ENCODE peak calls at places on chromosomes 13 and 19, in six cellular contexts. One of them, this sample, is unnamed.

GRCh38 chr13:44160549-44161278 is 212.9 kb upstream of the SERP2 start:
- DNase-seq in left ventricle myocardium inferior: no peak
- DNase-seq in AG09319: no peak
- DNase-seq in fibroblast of lung: peak
- DNase-seq in WTC11: no peak
- DNase-seq in tibial nerve: no peak
- DNase-seq in this sample: no peak

GRCh38 chr19:43507880-43508279 is 3.3 kb upstream of the PHLDB3 start:
- DNase-seq in left ventricle myocardium inferior: no peak
- DNase-seq in AG09319: no peak
- DNase-seq in fibroblast of lung: no peak
- DNase-seq in WTC11: no peak
- DNase-seq in tibial nerve: no peak
- DNase-seq in this sample: no peak

GRCh38 chr13:40129467-40129866 is 474.0 kb downstream of the COG6 start:
- DNase-seq in left ventricle myocardium inferior: no peak
- DNase-seq in AG09319: no peak
- DNase-seq in fibroblast of lung: no peak
- DNase-seq in WTC11: no peak
- DNase-seq in tibial nerve: no peak
- DNase-seq in this sample: no peak

GRCh38 chr13:113949546-113949945 is 24.3 kb downstream of the C13orf46 start:
- DNase-seq in left ventricle myocardium inferior: peak
- DNase-seq in AG09319: no peak
- DNase-seq in fibroblast of lung: no peak
- DNase-seq in WTC11: no peak
- DNase-seq in tibial nerve: no peak
- DNase-seq in this sample: no peak

GRCh38 chr13:105445793-105446192 is 1089.7 kb downstream of the EFNB2 start:
- DNase-seq in left ventricle myocardium inferior: no peak
- DNase-seq in AG09319: no peak
- DNase-seq in fibroblast of lung: peak
- DNase-seq in WTC11: no peak
- DNase-seq in tibial nerve: no peak
- DNase-seq in this sample: no peak

GRCh38 chr19:3479177-3479818 is 1.0 kb downstream of the SMIM24 start:
- DNase-seq in left ventricle myocardium inferior: no peak
- DNase-seq in AG09319: no peak
- DNase-seq in fibroblast of lung: no peak
- DNase-seq in WTC11: peak
- DNase-seq in tibial nerve: no peak
- DNase-seq in this sample: peak

GRCh38 chr13:23081901-23082300 is 98.9 kb upstream of the SGCG start:
- DNase-seq in left ventricle myocardium inferior: no peak
- DNase-seq in AG09319: no peak
- DNase-seq in fibroblast of lung: no peak
- DNase-seq in WTC11: no peak
- DNase-seq in tibial nerve: no peak
- DNase-seq in this sample: no peak

GRCh38 chr19:1901940-1902404 is 3.2 kb upstream of the ADAT3 start:
- DNase-seq in left ventricle myocardium inferior: peak
- DNase-seq in AG09319: no peak
- DNase-seq in fibroblast of lung: peak
- DNase-seq in WTC11: no peak
- DNase-seq in tibial nerve: peak
- DNase-seq in this sample: no peak

GRCh38 chr13:42061943-42062342 is 13.5 kb downstream of the DGKH start:
- DNase-seq in left ventricle myocardium inferior: no peak
- DNase-seq in AG09319: no peak
- DNase-seq in fibroblast of lung: no peak
- DNase-seq in WTC11: no peak
- DNase-seq in tibial nerve: no peak
- DNase-seq in this sample: no peak

GRCh38 chr13:34425307-34425949 is 516.6 kb upstream of the NBEA start:
- DNase-seq in left ventricle myocardium inferior: no peak
- DNase-seq in AG09319: no peak
- DNase-seq in fibroblast of lung: no peak
- DNase-seq in WTC11: no peak
- DNase-seq in tibial nerve: no peak
- DNase-seq in this sample: no peak

GRCh38 chr19:45615795-45616708 is 14.0 kb upstream of the GPR4 start:
- DNase-seq in left ventricle myocardium inferior: peak
- DNase-seq in AG09319: no peak
- DNase-seq in fibroblast of lung: peak
- DNase-seq in WTC11: peak
- DNase-seq in tibial nerve: peak
- DNase-seq in this sample: peak

GRCh38 chr19:55642153-55643002 is 1.1 kb upstream of the ZNF581 start:
- DNase-seq in left ventricle myocardium inferior: no peak
- DNase-seq in AG09319: no peak
- DNase-seq in fibroblast of lung: peak
- DNase-seq in WTC11: peak
- DNase-seq in tibial nerve: no peak
- DNase-seq in this sample: peak

GRCh38 chr19:47210689-47211316 is 20.2 kb downstream of the BBC3 start:
- DNase-seq in left ventricle myocardium inferior: peak
- DNase-seq in AG09319: peak
- DNase-seq in fibroblast of lung: peak
- DNase-seq in WTC11: peak
- DNase-seq in tibial nerve: peak
- DNase-seq in this sample: peak

GRCh38 chr19:43636121-43636683 is 3.4 kb downstream of the CADM4 start:
- DNase-seq in left ventricle myocardium inferior: no peak
- DNase-seq in AG09319: no peak
- DNase-seq in fibroblast of lung: no peak
- DNase-seq in WTC11: peak
- DNase-seq in tibial nerve: no peak
- DNase-seq in this sample: no peak

GRCh38 chr13:105874808-105875207 is 660.7 kb downstream of the EFNB2 start:
- DNase-seq in left ventricle myocardium inferior: no peak
- DNase-seq in AG09319: no peak
- DNase-seq in fibroblast of lung: no peak
- DNase-seq in WTC11: no peak
- DNase-seq in tibial nerve: no peak
- DNase-seq in this sample: no peak

GRCh38 chr13:24212674-24213073 is 52.2 kb downstream of the SPATA13 start:
- DNase-seq in left ventricle myocardium inferior: no peak
- DNase-seq in AG09319: no peak
- DNase-seq in fibroblast of lung: no peak
- DNase-seq in WTC11: no peak
- DNase-seq in tibial nerve: no peak
- DNase-seq in this sample: no peak

GRCh38 chr13:30129411-30129810 is 177.9 kb downstream of the KATNAL1 start:
- DNase-seq in left ventricle myocardium inferior: no peak
- DNase-seq in AG09319: no peak
- DNase-seq in fibroblast of lung: no peak
- DNase-seq in WTC11: no peak
- DNase-seq in tibial nerve: no peak
- DNase-seq in this sample: no peak

GRCh38 chr13:112103260-112103843 is 36.4 kb downstream of the SOX1 start:
- DNase-seq in left ventricle myocardium inferior: no peak
- DNase-seq in AG09319: no peak
- DNase-seq in fibroblast of lung: no peak
- DNase-seq in WTC11: no peak
- DNase-seq in tibial nerve: no peak
- DNase-seq in this sample: no peak

GRCh38 chr13:49219647-49220034 is 497 bp upstream of the MLNR start:
- DNase-seq in left ventricle myocardium inferior: no peak
- DNase-seq in AG09319: no peak
- DNase-seq in fibroblast of lung: no peak
- DNase-seq in WTC11: no peak
- DNase-seq in tibial nerve: no peak
- DNase-seq in this sample: no peak

GRCh38 chr13:24052547-24052981 is 108.0 kb upstream of the SPATA13 start:
- DNase-seq in left ventricle myocardium inferior: no peak
- DNase-seq in AG09319: no peak
- DNase-seq in fibroblast of lung: peak
- DNase-seq in WTC11: no peak
- DNase-seq in tibial nerve: no peak
- DNase-seq in this sample: no peak

GRCh38 chr19:10122066-10122465 is 2.4 kb upstream of the EIF3G start:
- DNase-seq in left ventricle myocardium inferior: no peak
- DNase-seq in AG09319: peak
- DNase-seq in fibroblast of lung: peak
- DNase-seq in WTC11: no peak
- DNase-seq in tibial nerve: no peak
- DNase-seq in this sample: no peak

GRCh38 chr13:56864451-56864850 is 276.3 kb upstream of the PRR20A start:
- DNase-seq in left ventricle myocardium inferior: no peak
- DNase-seq in AG09319: no peak
- DNase-seq in fibroblast of lung: no peak
- DNase-seq in WTC11: no peak
- DNase-seq in tibial nerve: no peak
- DNase-seq in this sample: no peak

GRCh38 chr19:2012941-2013682 is 2.4 kb downstream of the BTBD2 start:
- DNase-seq in left ventricle myocardium inferior: no peak
- DNase-seq in AG09319: no peak
- DNase-seq in fibroblast of lung: no peak
- DNase-seq in WTC11: no peak
- DNase-seq in tibial nerve: no peak
- DNase-seq in this sample: no peak

GRCh38 chr19:46351241-46352041 is 4.6 kb downstream of the PPP5C start:
- DNase-seq in left ventricle myocardium inferior: no peak
- DNase-seq in AG09319: no peak
- DNase-seq in fibroblast of lung: peak
- DNase-seq in WTC11: no peak
- DNase-seq in tibial nerve: no peak
- DNase-seq in this sample: peak

GRCh38 chr13:67052550-67053237 is 177.4 kb downstream of the PCDH9 start:
- DNase-seq in left ventricle myocardium inferior: no peak
- DNase-seq in AG09319: no peak
- DNase-seq in fibroblast of lung: no peak
- DNase-seq in WTC11: no peak
- DNase-seq in tibial nerve: no peak
- DNase-seq in this sample: no peak
- TF ChIP-seq CTCF in left ventricle myocardium inferior: no peak
- TF ChIP-seq CTCF in AG09319: no peak
- TF ChIP-seq CTCF in fibroblast of lung: no peak
- TF ChIP-seq CTCF in WTC11: no peak
- TF ChIP-seq CTCF in tibial nerve: no peak
- TF ChIP-seq CTCF in this sample: no peak

GRCh38 chr19:5047251-5047935 is 78.5 kb downstream of the KDM4B start:
- DNase-seq in left ventricle myocardium inferior: no peak
- DNase-seq in AG09319: no peak
- DNase-seq in fibroblast of lung: no peak
- DNase-seq in WTC11: no peak
- DNase-seq in tibial nerve: no peak
- DNase-seq in this sample: no peak

GRCh38 chr19:5048727-5049553 is 80.0 kb downstream of the KDM4B start:
- DNase-seq in left ventricle myocardium inferior: no peak
- DNase-seq in AG09319: no peak
- DNase-seq in fibroblast of lung: peak
- DNase-seq in WTC11: no peak
- DNase-seq in tibial nerve: no peak
- DNase-seq in this sample: no peak

GRCh38 chr19:5046339-5047039 is 77.6 kb downstream of the KDM4B start:
- DNase-seq in left ventricle myocardium inferior: no peak
- DNase-seq in AG09319: no peak
- DNase-seq in fibroblast of lung: no peak
- DNase-seq in WTC11: no peak
- DNase-seq in tibial nerve: no peak
- DNase-seq in this sample: peak

GRCh38 chr19:5049561-5049960 is 80.6 kb downstream of the KDM4B start:
- DNase-seq in left ventricle myocardium inferior: no peak
- DNase-seq in AG09319: no peak
- DNase-seq in fibroblast of lung: no peak
- DNase-seq in WTC11: no peak
- DNase-seq in tibial nerve: no peak
- DNase-seq in this sample: no peak

GRCh38 chr19:5048091-5048726 is 79.3 kb downstream of the KDM4B start:
- DNase-seq in left ventricle myocardium inferior: peak
- DNase-seq in AG09319: peak
- DNase-seq in fibroblast of lung: peak
- DNase-seq in WTC11: peak
- DNase-seq in tibial nerve: peak
- DNase-seq in this sample: peak
- TF ChIP-seq CTCF in left ventricle myocardium inferior: peak
- TF ChIP-seq CTCF in AG09319: peak
- TF ChIP-seq CTCF in fibroblast of lung: peak
- TF ChIP-seq CTCF in WTC11: peak
- TF ChIP-seq CTCF in tibial nerve: peak
- TF ChIP-seq CTCF in this sample: peak

GRCh38 chr19:14407889-14408640 is 11.1 kb downstream of the DDX39A start:
- DNase-seq in left ventricle myocardium inferior: no peak
- DNase-seq in AG09319: no peak
- DNase-seq in fibroblast of lung: no peak
- DNase-seq in WTC11: no peak
- DNase-seq in tibial nerve: no peak
- DNase-seq in this sample: no peak

GRCh38 chr19:14404322-14404721 is 14.8 kb downstream of the DDX39A start:
- DNase-seq in left ventricle myocardium inferior: no peak
- DNase-seq in AG09319: no peak
- DNase-seq in fibroblast of lung: no peak
- DNase-seq in WTC11: no peak
- DNase-seq in tibial nerve: no peak
- DNase-seq in this sample: no peak

GRCh38 chr19:14405758-14406644 is 13.1 kb downstream of the DDX39A start:
- DNase-seq in left ventricle myocardium inferior: peak
- DNase-seq in AG09319: peak
- DNase-seq in fibroblast of lung: peak
- DNase-seq in WTC11: peak
- DNase-seq in tibial nerve: peak
- DNase-seq in this sample: peak

GRCh38 chr19:14406645-14407331 is 12.4 kb downstream of the DDX39A start:
- DNase-seq in left ventricle myocardium inferior: no peak
- DNase-seq in AG09319: no peak
- DNase-seq in fibroblast of lung: no peak
- DNase-seq in WTC11: no peak
- DNase-seq in tibial nerve: no peak
- DNase-seq in this sample: no peak

GRCh38 chr19:14405380-14405757 is 13.8 kb downstream of the DDX39A start:
- DNase-seq in left ventricle myocardium inferior: no peak
- DNase-seq in AG09319: no peak
- DNase-seq in fibroblast of lung: no peak
- DNase-seq in WTC11: peak
- DNase-seq in tibial nerve: no peak
- DNase-seq in this sample: no peak
- TF ChIP-seq CTCF in left ventricle myocardium inferior: no peak
- TF ChIP-seq CTCF in AG09319: no peak
- TF ChIP-seq CTCF in fibroblast of lung: no peak
- TF ChIP-seq CTCF in WTC11: no peak
- TF ChIP-seq CTCF in tibial nerve: no peak
- TF ChIP-seq CTCF in this sample: no peak

DNA sequence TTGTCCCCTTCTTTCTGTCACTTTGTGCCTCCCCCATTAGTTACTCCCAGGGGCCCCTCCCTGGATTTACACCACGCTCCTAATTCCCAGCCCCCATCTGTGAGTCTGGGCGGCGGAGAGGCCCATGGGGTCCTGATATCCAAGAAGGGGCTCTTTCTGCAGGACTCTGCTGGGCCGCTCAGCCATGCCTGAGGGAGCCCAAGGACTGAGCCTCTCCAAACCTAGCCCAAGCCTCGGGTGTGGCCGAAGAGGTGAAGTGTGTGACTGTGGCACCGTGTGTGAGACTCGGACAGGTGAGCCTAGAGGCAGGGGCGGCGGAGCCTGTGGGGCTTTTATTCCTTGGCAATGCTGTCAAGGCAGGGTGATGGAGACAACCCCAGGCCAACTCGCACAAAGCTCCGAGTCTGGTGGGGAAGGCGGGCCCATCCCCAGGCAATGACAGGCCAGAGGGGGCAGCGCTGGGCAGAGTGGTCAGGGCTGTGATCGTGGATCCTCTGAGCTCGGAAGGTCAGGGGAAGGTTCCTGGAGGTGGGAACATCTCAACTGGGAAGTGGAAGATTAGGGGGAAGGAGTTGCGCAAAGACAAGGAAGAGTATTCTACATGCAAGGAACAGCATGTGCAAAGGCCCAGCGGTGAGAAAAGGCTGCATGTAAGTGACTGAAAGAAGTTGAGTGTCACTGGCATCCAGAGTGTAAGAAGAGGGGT is 1.6 kb downstream of the PLEKHG2 start:
- DNase-seq in left ventricle myocardium inferior: no peak
- DNase-seq in AG09319: no peak
- DNase-seq in fibroblast of lung: peak
- DNase-seq in WTC11: no peak
- DNase-seq in tibial nerve: no peak
- DNase-seq in this sample: no peak
- TF ChIP-seq CTCF in left ventricle myocardium inferior: no peak
- TF ChIP-seq CTCF in AG09319: peak
- TF ChIP-seq CTCF in fibroblast of lung: peak
- TF ChIP-seq CTCF in WTC11: no peak
- TF ChIP-seq CTCF in tibial nerve: no peak
- TF ChIP-seq CTCF in this sample: peak

This sample was measured in OCI-LY7.